ENCODE peak calls at places on chromosomes 11 and 22, in six cellular contexts. S, L, C, T, P and Z are unnamed samples.
A peak's percentile ranks its signal among the peaks of the same experiment; 100 is the strongest.

GRCh38 chr22:38313384-38313955 is 3.8 kb downstream of the CSNK1E start:
- DNase-seq in S (no peak), L (peak; percentile 63), C (no peak), T (peak; percentile 63), P (no peak), Z (no peak)

GRCh38 chr11:59273008-59273841 is 60.5 kb upstream of the MPEG1 start:
- DNase-seq in S (no peak), L (no peak), C (no peak), T (no peak), P (no peak), Z (no peak)

GRCh38 chr11:66443602-66444001 is 5.0 kb upstream of the MRPL11 start:
- DNase-seq in S (no peak), L (no peak), C (no peak), T (no peak), P (no peak), Z (no peak)

GRCh38 chr11:130522284-130522961 is 74.0 kb downstream of the ADAMTS15 start:
- DNase-seq in S (no peak), L (no peak), C (peak; percentile 94), T (peak; percentile 25), P (no peak), Z (peak; percentile 34)

GRCh38 chr22:30386960-30387848 is at the start of gene RNF215:
- DNase-seq in S (peak; percentile 96), L (peak; percentile 84), C (peak; percentile 86), T (peak; percentile 61), P (peak; percentile 66), Z (peak; percentile 58)

GRCh38 chr22:37186228-37186996 is 1.6 kb downstream of the C1QTNF6 start:
- DNase-seq in S (peak; percentile 27), L (peak; percentile 44), C (no peak), T (peak; percentile 60), P (no peak), Z (no peak)

GRCh38 chr11:69165775-69166174 is 10.0 kb downstream of the SMIM38 start:
- DNase-seq in S (no peak), L (no peak), C (no peak), T (no peak), P (no peak), Z (no peak)

GRCh38 chr11:12232819-12233601 is 122.6 kb downstream of the MICAL2 start:
- DNase-seq in S (no peak), L (no peak), C (no peak), T (peak; percentile 55), P (no peak), Z (no peak)

GRCh38 chr11:124716596-124716995 is 23.1 kb upstream of the NRGN start:
- DNase-seq in S (no peak), L (no peak), C (no peak), T (no peak), P (no peak), Z (no peak)

GRCh38 chr11:45617886-45618601 is 47.4 kb downstream of the CHST1 start:
- DNase-seq in S (no peak), L (no peak), C (no peak), T (no peak), P (no peak), Z (no peak)

GRCh38 chr22:28801845-28802594 is 1.7 kb upstream of the XBP1 start:
- DNase-seq in S (no peak), L (no peak), C (no peak), T (no peak), P (no peak), Z (no peak)

GRCh38 chr11:12213920-12214319 is 103.5 kb downstream of the MICAL2 start:
- DNase-seq in S (no peak), L (no peak), C (no peak), T (no peak), P (no peak), Z (no peak)

GRCh38 chr22:19527321-19527721 is 3.1 kb upstream of the CLDN5 start:
- DNase-seq in S (no peak), L (no peak), C (peak; percentile 56), T (no peak), P (no peak), Z (no peak)

GRCh38 chr11:70569173-70569890 is 171.0 kb downstream of the CTTN start:
- DNase-seq in S (no peak), L (no peak), C (no peak), T (no peak), P (no peak), Z (no peak)

GRCh38 chr11:2128512-2129322 is 10.5 kb downstream of the IGF2 start:
- DNase-seq in S (no peak), L (no peak), C (no peak), T (no peak), P (no peak), Z (no peak)

GRCh38 chr11:69721745-69722144 is 17.9 kb upstream of the FGF19 start:
- DNase-seq in S (no peak), L (no peak), C (no peak), T (peak; percentile 9), P (no peak), Z (no peak)